ENCODE peak calls at places on chromosomes 16 and 17, in four cellular contexts. V is amniotic stem cell; B is activated naive CD4-positive, alpha-beta T cell treated with Interleukin-2 at 50 U/mL for 16 hours; N is amygdala. D is an unnamed sample.

GRCh38 chr16:10923650-10924214 is 18.5 kb downstream of the DEXI start:
- DNase-seq in V (no peak), N (peak), B (no peak), D (no peak)

GRCh38 chr16:22932032-22932771 is 118.2 kb downstream of the HS3ST2 start:
- DNase-seq in N (no peak), V (no peak), B (no peak), D (no peak)

GRCh38 chr17:76523084-76524037 is 14.1 kb downstream of the CYGB start:
- DNase-seq in N (peak), B (peak), V (no peak), D (no peak)

GRCh38 chr17:7587420-7587786 is 2.5 kb downstream of the SOX15 start:
- DNase-seq in V (peak), B (no peak), N (no peak), D (no peak)

GRCh38 chr17:66661411-66661843 is 173.5 kb upstream of the CACNG5 start:
- DNase-seq in N (no peak), B (no peak), V (no peak), D (peak)

GRCh38 chr16:27676807-27677206 is 126.9 kb downstream of the KATNIP start:
- DNase-seq in N (no peak), B (no peak), V (no peak), D (no peak)

GRCh38 chr17:50208611-50209061 is 7.2 kb upstream of the COL1A1 start:
- DNase-seq in V (no peak), B (no peak), N (no peak), D (no peak)

GRCh38 chr16:14202697-14203096 is 131.6 kb downstream of the MRTFB start:
- DNase-seq in N (no peak), V (no peak), B (no peak), D (peak)

GRCh38 chr17:57406131-57406980 is 150.0 kb downstream of the MSI2 start:
- DNase-seq in B (no peak), N (peak), V (no peak), D (no peak)

GRCh38 chr16:67170168-67170947 is at the start of gene NOL3:
- DNase-seq in N (no peak), B (peak), V (peak), D (peak)

GRCh38 chr17:44775136-44775837 is 16.5 kb downstream of the ADAM11 start:
- DNase-seq in N (peak), B (peak), V (peak), D (peak)

GRCh38 chr17:80365001-80365965 is 49.7 kb upstream of the ENDOV start:
- DNase-seq in N (no peak), V (no peak), B (no peak), D (no peak)

GRCh38 chr16:57778658-57779057 is 23.6 kb downstream of the KIFC3 start:
- DNase-seq in V (no peak), N (no peak), B (no peak), D (no peak)

GRCh38 chr16:53768167-53768566 is 64.2 kb downstream of the FTO start:
- DNase-seq in B (no peak), N (no peak), V (no peak), D (no peak)

GRCh38 chr16:84829168-84829965 is 9.6 kb downstream of the CRISPLD2 start:
- DNase-seq in B (no peak), V (peak), N (no peak), D (no peak)

GRCh38 chr16:86261379-86261778 is 248.9 kb upstream of the FOXF1 start:
- DNase-seq in B (no peak), N (no peak), V (no peak), D (peak)

GRCh38 chr16:48335961-48336360 is 49.3 kb downstream of the SIAH1 start:
- DNase-seq in N (no peak), B (no peak), V (no peak), D (no peak)

GRCh38 chr16:30395992-30396560 is 856 bp downstream of the ZNF48 start:
- DNase-seq in N (no peak), V (no peak), B (no peak), D (peak)

GRCh38 chr17:41486809-41487530 is 2.7 kb downstream of the KRT36 start:
- DNase-seq in V (no peak), N (no peak), B (peak), D (no peak)

GRCh38 chr17:48002920-48003685 is 32.2 kb downstream of the CDK5RAP3 start:
- DNase-seq in V (no peak), N (no peak), B (no peak), D (no peak)

GRCh38 chr17:13727441-13728171 is 125.9 kb upstream of the HS3ST3A1 start:
- DNase-seq in V (no peak), N (no peak), B (no peak), D (no peak)

GRCh38 chr16:48384305-48384981 is 770 bp downstream of the SIAH1 start:
- DNase-seq in V (no peak), N (peak), B (peak), D (no peak)

GRCh38 chr16:66107661-66108060 is 258.8 kb upstream of the CDH5 start:
- DNase-seq in V (no peak), N (no peak), B (no peak), D (no peak)

GRCh38 chr16:1505912-1506311 is 12.8 kb downstream of the TELO2 start:
- DNase-seq in B (no peak), V (no peak), N (no peak), D (no peak)

GRCh38 chr16:2019919-2020831 is 590 bp downstream of the NPW start:
- DNase-seq in B (no peak), V (no peak), N (no peak), D (no peak)

GRCh38 chr16:86258713-86259112 is 251.6 kb upstream of the FOXF1 start:
- DNase-seq in N (no peak), B (no peak), V (no peak), D (no peak)

GRCh38 chr16:19147627-19148026 is 20.4 kb upstream of the SYT17 start:
- DNase-seq in N (no peak), B (no peak), V (no peak), D (no peak)

GRCh38 chr16:26992661-26993365 is 73.9 kb upstream of the C16orf82 start:
- DNase-seq in V (no peak), N (no peak), B (no peak), D (no peak)

GRCh38 chr16:77406680-77407079 is 28.2 kb downstream of the ADAMTS18 start:
- DNase-seq in V (no peak), B (no peak), N (no peak), D (no peak)

GRCh38 chr17:40511136-40511535 is 9.7 kb upstream of the TNS4 start:
- DNase-seq in B (no peak), N (no peak), V (no peak), D (no peak)

GRCh38 chr17:66248285-66248684 is 19.1 kb upstream of the APOH start:
- DNase-seq in B (no peak), V (no peak), N (no peak), D (no peak)

GRCh38 chr17:58187063-58187462 is 5.5 kb upstream of the EPX start:
- DNase-seq in N (no peak), V (no peak), B (no peak), D (no peak)

GRCh38 chr17:69462010-69462409 is 47.5 kb downstream of the MAP2K6 start:
- DNase-seq in N (no peak), B (no peak), V (no peak), D (no peak)

D was measured in SW 1271.